ENCODE peak calls at places on chromosomes 1 and 21, in seven cellular contexts. One of them, this sample, is unnamed.

GRCh38 chr1:224498574-224499170 is 64.1 kb upstream of the WDR26 start:
- DNase-seq in stimulated activated CD4-positive, alpha-beta T cell treated with anti-CD3 and anti-CD28 coated beads, Interleukin-1b, Interleukin-23, amount 100 ng/mL, for 24 hours: no peak
- DNase-seq in NCI-H446: no peak
- DNase-seq in GOT3: no peak
- DNase-seq in omental fat pad: no peak
- DNase-seq in EH: no peak
- DNase-seq in LHCN-M2: peak; percentile 66
- DNase-seq in this sample: peak; percentile 74

GRCh38 chr1:100277866-100278265 is 11.8 kb downstream of the RTCA start:
- DNase-seq in stimulated activated CD4-positive, alpha-beta T cell treated with anti-CD3 and anti-CD28 coated beads, Interleukin-1b, Interleukin-23, amount 100 ng/mL, for 24 hours: no peak
- DNase-seq in LHCN-M2: peak; percentile 14
- DNase-seq in GOT3: no peak
- DNase-seq in omental fat pad: no peak
- DNase-seq in EH: no peak
- DNase-seq in NCI-H446: no peak
- DNase-seq in this sample: no peak

GRCh38 chr21:37367301-37367757 is 756 bp downstream of the DYRK1A start:
- DNase-seq in GOT3: no peak
- DNase-seq in EH: no peak
- DNase-seq in NCI-H446: no peak
- DNase-seq in stimulated activated CD4-positive, alpha-beta T cell treated with anti-CD3 and anti-CD28 coated beads, Interleukin-1b, Interleukin-23, amount 100 ng/mL, for 24 hours: no peak
- DNase-seq in omental fat pad: no peak
- DNase-seq in LHCN-M2: no peak
- DNase-seq in this sample: no peak

GRCh38 chr1:36818771-36819170 is 215.5 kb downstream of the GRIK3 start:
- DNase-seq in EH: no peak
- DNase-seq in stimulated activated CD4-positive, alpha-beta T cell treated with anti-CD3 and anti-CD28 coated beads, Interleukin-1b, Interleukin-23, amount 100 ng/mL, for 24 hours: no peak
- DNase-seq in GOT3: no peak
- DNase-seq in LHCN-M2: no peak
- DNase-seq in omental fat pad: no peak
- DNase-seq in NCI-H446: no peak
- DNase-seq in this sample: no peak

GRCh38 chr1:31572323-31573104 is 3.8 kb upstream of the TINAGL1 start:
- DNase-seq in NCI-H446: no peak
- DNase-seq in stimulated activated CD4-positive, alpha-beta T cell treated with anti-CD3 and anti-CD28 coated beads, Interleukin-1b, Interleukin-23, amount 100 ng/mL, for 24 hours: no peak
- DNase-seq in omental fat pad: no peak
- DNase-seq in GOT3: no peak
- DNase-seq in EH: peak; percentile 85
- DNase-seq in LHCN-M2: no peak
- DNase-seq in this sample: no peak

GRCh38 chr1:157993179-157994080 is at the start of gene KIRREL1:
- DNase-seq in EH: peak; percentile 81
- DNase-seq in omental fat pad: no peak
- DNase-seq in stimulated activated CD4-positive, alpha-beta T cell treated with anti-CD3 and anti-CD28 coated beads, Interleukin-1b, Interleukin-23, amount 100 ng/mL, for 24 hours: no peak
- DNase-seq in LHCN-M2: peak; percentile 62
- DNase-seq in GOT3: no peak
- DNase-seq in NCI-H446: peak; percentile 57
- DNase-seq in this sample: no peak

GRCh38 chr21:36437745-36438128 is 42.2 kb downstream of the CLDN14 start:
- DNase-seq in GOT3: no peak
- DNase-seq in stimulated activated CD4-positive, alpha-beta T cell treated with anti-CD3 and anti-CD28 coated beads, Interleukin-1b, Interleukin-23, amount 100 ng/mL, for 24 hours: no peak
- DNase-seq in omental fat pad: no peak
- DNase-seq in EH: peak; percentile 88
- DNase-seq in LHCN-M2: peak; percentile 67
- DNase-seq in NCI-H446: no peak
- DNase-seq in this sample: no peak

GRCh38 chr1:25062621-25063255 is 132.7 kb upstream of the RUNX3 start:
- DNase-seq in stimulated activated CD4-positive, alpha-beta T cell treated with anti-CD3 and anti-CD28 coated beads, Interleukin-1b, Interleukin-23, amount 100 ng/mL, for 24 hours: no peak
- DNase-seq in EH: no peak
- DNase-seq in GOT3: no peak
- DNase-seq in omental fat pad: no peak
- DNase-seq in NCI-H446: no peak
- DNase-seq in LHCN-M2: no peak
- DNase-seq in this sample: peak; percentile 23

GRCh38 chr1:247089616-247090375 is 11.2 kb upstream of the ZNF670 start:
- DNase-seq in LHCN-M2: no peak
- DNase-seq in omental fat pad: no peak
- DNase-seq in EH: no peak
- DNase-seq in stimulated activated CD4-positive, alpha-beta T cell treated with anti-CD3 and anti-CD28 coated beads, Interleukin-1b, Interleukin-23, amount 100 ng/mL, for 24 hours: no peak
- DNase-seq in NCI-H446: no peak
- DNase-seq in GOT3: no peak
- DNase-seq in this sample: no peak

GRCh38 chr1:99662581-99663208 is 16.8 kb downstream of the PALMD start:
- DNase-seq in stimulated activated CD4-positive, alpha-beta T cell treated with anti-CD3 and anti-CD28 coated beads, Interleukin-1b, Interleukin-23, amount 100 ng/mL, for 24 hours: no peak
- DNase-seq in NCI-H446: no peak
- DNase-seq in LHCN-M2: peak; percentile 86
- DNase-seq in omental fat pad: peak; percentile 57
- DNase-seq in EH: peak; percentile 81
- DNase-seq in GOT3: no peak
- DNase-seq in this sample: no peak

GRCh38 chr21:25424674-25425073 is 182.6 kb downstream of the MRPL39 start:
- DNase-seq in GOT3: no peak
- DNase-seq in stimulated activated CD4-positive, alpha-beta T cell treated with anti-CD3 and anti-CD28 coated beads, Interleukin-1b, Interleukin-23, amount 100 ng/mL, for 24 hours: no peak
- DNase-seq in EH: no peak
- DNase-seq in omental fat pad: no peak
- DNase-seq in NCI-H446: no peak
- DNase-seq in LHCN-M2: no peak
- DNase-seq in this sample: no peak

GRCh38 chr1:199687321-199687720 is 340.2 kb upstream of the NR5A2 start:
- DNase-seq in stimulated activated CD4-positive, alpha-beta T cell treated with anti-CD3 and anti-CD28 coated beads, Interleukin-1b, Interleukin-23, amount 100 ng/mL, for 24 hours: no peak
- DNase-seq in LHCN-M2: peak; percentile 39
- DNase-seq in omental fat pad: no peak
- DNase-seq in EH: peak; percentile 32
- DNase-seq in GOT3: no peak
- DNase-seq in NCI-H446: no peak
- DNase-seq in this sample: no peak

GRCh38 chr1:35660581-35661473 is 19.5 kb upstream of the PSMB2 start:
- DNase-seq in omental fat pad: no peak
- DNase-seq in NCI-H446: no peak
- DNase-seq in GOT3: no peak
- DNase-seq in LHCN-M2: peak; percentile 69
- DNase-seq in stimulated activated CD4-positive, alpha-beta T cell treated with anti-CD3 and anti-CD28 coated beads, Interleukin-1b, Interleukin-23, amount 100 ng/mL, for 24 hours: no peak
- DNase-seq in EH: peak; percentile 69
- DNase-seq in this sample: no peak

This sample was measured in RWPE2.